ENCODE peak calls at places on chromosome 17, in seven cellular contexts. O is left lung, S is lower leg skin, H is esophagus squamous epithelium, J is tibial nerve, Y is ovary, Z is Peyer's patch. U is an unnamed sample.

GRCh38 chr17:79370126-79370525 is 240.7 kb downstream of the RBFOX3 start:
- DNase-seq in O (peak; percentile 27), S (no peak), H (no peak), J (no peak), Y (no peak), Z (no peak), U (no peak)

GRCh38 chr17:71628306-71628705 is 492.5 kb upstream of the SOX9 start:
- DNase-seq in O (no peak), S (no peak), H (no peak), J (no peak), Y (no peak), Z (no peak), U (peak; percentile 32)

GRCh38 chr17:35730400-35731005 is 936 bp upstream of the RASL10B start:
- DNase-seq in O (no peak), S (no peak), H (no peak), J (no peak), Y (no peak), Z (no peak), U (no peak)

GRCh38 chr17:14308965-14309879 is 8.3 kb downstream of the HS3ST3B1 start:
- DNase-seq in O (peak; percentile 96), S (peak; percentile 86), H (peak; percentile 24), J (peak; percentile 61), Y (peak; percentile 92), Z (peak; percentile 94), U (peak; percentile 93)

GRCh38 chr17:56570199-56570598 is 23.3 kb upstream of the NOG start:
- DNase-seq in O (no peak), S (no peak), H (no peak), J (no peak), Y (no peak), Z (no peak), U (no peak)

GRCh38 chr17:45677770-45678169 is 106.3 kb upstream of the CRHR1 start:
- DNase-seq in O (no peak), S (no peak), H (no peak), J (no peak), Y (no peak), Z (no peak), U (no peak)

GRCh38 chr17:78132086-78132676 is 1.6 kb downstream of the TMC8 start:
- DNase-seq in O (peak; percentile 87), S (no peak), H (peak; percentile 50), J (no peak), Y (no peak), Z (peak; percentile 96), U (no peak)

GRCh38 chr17:78555741-78556401 is 21.3 kb downstream of the DNAH17 start:
- DNase-seq in O (no peak), S (no peak), H (no peak), J (no peak), Y (no peak), Z (no peak), U (no peak)

GRCh38 chr17:21376835-21377690 is 906 bp downstream of the KCNJ12 start:
- DNase-seq in O (peak; percentile 63), S (no peak), H (no peak), J (no peak), Y (no peak), Z (no peak), U (peak; percentile 11)

GRCh38 chr17:21376585-21376834 is 353 bp downstream of the KCNJ12 start:
- DNase-seq in O (no peak), S (no peak), H (no peak), J (no peak), Y (no peak), Z (no peak), U (no peak)

GRCh38 chr17:21379080-21379711 is 3.0 kb downstream of the KCNJ12 start:
- DNase-seq in O (peak; percentile 72), S (no peak), H (no peak), J (no peak), Y (no peak), Z (no peak), U (no peak)

GRCh38 chr17:21378553-21378952 is 2.4 kb downstream of the KCNJ12 start:
- DNase-seq in O (no peak), S (no peak), H (no peak), J (no peak), Y (no peak), Z (no peak), U (no peak)

DNA sequence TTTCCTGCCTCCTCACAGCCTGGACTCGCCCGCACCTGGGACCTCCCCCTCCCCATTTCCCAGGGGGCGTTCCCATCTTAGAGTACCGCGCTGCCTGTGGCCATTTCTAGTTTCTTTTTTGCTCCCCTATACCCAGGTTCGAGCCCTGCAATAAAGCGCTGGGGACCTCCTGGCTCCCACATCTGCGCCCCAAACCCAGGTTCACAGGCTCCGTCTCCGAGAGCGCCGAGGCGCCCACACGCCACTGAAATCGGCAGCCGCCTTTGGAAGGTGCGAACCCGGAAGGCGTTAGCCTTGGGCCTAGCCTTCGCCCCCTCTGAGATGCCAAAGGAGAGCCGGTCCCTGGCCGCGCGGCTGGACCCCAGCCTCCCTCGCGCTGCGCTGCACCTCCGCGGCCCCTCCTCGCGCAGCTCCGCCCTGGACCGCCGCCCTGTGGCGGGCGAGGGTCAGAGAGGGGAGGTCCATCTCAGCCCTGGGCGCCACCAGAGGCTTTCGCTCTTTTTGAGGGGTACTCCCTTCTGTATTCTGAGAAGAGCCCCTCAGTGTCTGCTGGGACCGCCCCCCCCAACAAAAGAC is 1.8 kb downstream of the KCNJ12 start:
- DNase-seq in O (peak; percentile 61), S (no peak), H (no peak), J (no peak), Y (no peak), Z (no peak), U (no peak)
- TF ChIP-seq CTCF in O (no peak), S (no peak), H (no peak), J (no peak), Y (no peak), Z (no peak), U (no peak)

DNA sequence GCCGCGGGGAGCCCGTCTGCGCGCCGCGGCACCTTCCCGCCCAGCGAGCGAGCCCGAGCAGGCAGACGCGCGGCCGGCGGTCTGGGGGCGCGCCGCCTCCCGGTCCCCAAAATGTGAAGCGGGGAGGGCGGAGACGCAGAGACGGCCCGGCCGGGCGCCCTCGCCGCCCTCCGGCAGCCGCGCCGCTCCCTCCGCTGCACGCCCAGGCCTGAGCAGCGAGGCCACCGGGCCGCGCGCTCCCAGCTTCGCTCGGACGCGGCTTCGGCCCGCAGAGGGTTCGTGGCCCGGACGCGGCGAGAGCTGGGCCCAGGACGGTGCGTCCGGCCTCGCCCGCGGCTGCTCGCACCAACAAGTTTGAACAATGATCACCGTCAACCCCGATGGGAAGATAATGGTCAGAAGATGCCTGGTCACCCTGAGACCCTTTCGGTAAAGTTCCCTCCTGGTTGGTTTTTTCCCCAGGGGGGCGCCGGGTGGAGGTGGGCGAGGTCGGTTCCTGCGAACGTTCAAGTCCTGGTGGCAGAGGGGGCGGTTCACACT is 535 bp downstream of the MGAT5B start:
- DNase-seq in O (no peak), S (no peak), H (no peak), J (no peak), Y (no peak), Z (no peak), U (no peak)
- H3K4me3 ChIP-seq in O (no peak overlapping the region), S (no peak overlapping the region), H (peak overlapping the region; percentile 26), J (peak overlapping the region; percentile 14), Y (peak overlapping the region; percentile 22), Z (peak overlapping the region; percentile 51), U (peak overlapping the region; percentile 24)

DNA sequence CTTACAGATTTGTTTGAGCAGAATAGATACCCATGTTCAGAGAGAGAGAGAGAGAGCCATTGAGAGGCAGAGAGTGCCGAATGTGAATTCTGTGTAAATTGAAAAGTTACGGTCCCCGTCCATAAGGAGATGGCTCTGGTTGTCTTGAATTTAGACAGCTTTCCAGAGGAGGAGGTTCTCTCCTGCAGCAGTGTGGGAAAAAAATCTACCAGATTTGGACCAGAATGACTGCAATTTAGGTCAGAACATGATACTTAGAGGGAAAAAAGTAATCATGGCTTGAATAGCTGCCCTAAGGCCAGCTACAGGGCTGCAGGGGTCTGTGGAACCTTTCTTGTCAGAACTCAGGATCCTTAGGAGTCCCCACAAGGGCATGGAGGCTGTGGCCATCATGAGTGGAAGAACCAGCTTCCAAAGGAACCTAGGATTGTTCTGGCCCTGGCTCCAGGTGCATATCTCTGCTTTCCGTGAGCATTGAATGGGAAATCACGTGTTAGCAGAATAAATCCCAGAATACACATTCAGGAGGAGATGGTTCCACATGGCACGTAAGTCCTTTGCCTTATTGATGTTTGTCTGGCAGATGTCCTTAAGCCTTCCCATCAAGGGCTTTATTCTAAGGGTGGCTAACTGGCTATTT is 13.0 kb downstream of the PITPNC1 start:
- DNase-seq in O (no peak), S (no peak), H (no peak), J (no peak), Y (no peak), Z (no peak), U (no peak)
- TF ChIP-seq CTCF in O (no peak), S (no peak), H (no peak), J (no peak), Y (no peak), Z (no peak), U (no peak)

GRCh38 chr17:75828051-75828400 is 16.2 kb downstream of the UNC13D start:
- DNase-seq in O (peak; percentile 74), S (no peak), H (no peak), J (no peak), Y (no peak), Z (no peak), U (no peak)
- H3K4me3 ChIP-seq in O (no peak overlapping the region), S (no peak overlapping the region), H (peak overlapping the region; percentile 23), J (peak overlapping the region; percentile 17), Y (peak overlapping the region; percentile 25), Z (peak overlapping the region; percentile 38), U (peak overlapping the region; percentile 49)

DNA sequence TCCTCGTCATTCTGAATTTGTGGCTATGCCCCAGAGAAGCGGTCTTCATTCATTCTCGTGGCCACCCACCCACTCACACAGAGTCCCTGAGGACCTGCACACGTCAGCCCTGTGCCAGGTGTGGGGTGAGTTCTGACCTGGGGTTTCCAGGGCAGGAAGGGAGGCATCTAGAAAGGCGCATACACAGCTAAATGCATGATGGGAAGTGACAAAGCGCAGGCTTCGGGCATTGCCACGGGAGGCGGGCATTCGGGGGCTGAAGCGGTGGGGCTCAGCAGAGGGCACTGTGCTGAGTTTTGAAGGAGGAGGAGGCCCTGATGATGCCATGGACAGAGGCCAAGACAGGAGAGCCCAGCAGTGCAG is 10.9 kb downstream of the UBALD2 start:
- DNase-seq in O (no peak), S (no peak), H (no peak), J (no peak), Y (no peak), Z (no peak), U (no peak)
- TF ChIP-seq CTCF in O (no peak), S (no peak), H (no peak), J (no peak), Y (no peak), Z (no peak), U (no peak)

GRCh38 chr17:28646039-28646754 is 1.2 kb upstream of the BLTP2 start:
- DNase-seq in O (no peak), S (peak; percentile 21), H (no peak), J (peak; percentile 11), Y (peak; percentile 65), Z (peak; percentile 57), U (no peak)
- H3K4me3 ChIP-seq in O (no peak overlapping the region), S (no peak overlapping the region), H (peak overlapping the region; percentile 26), J (peak overlapping the region; percentile 11), Y (no peak overlapping the region), Z (no peak overlapping the region), U (no peak overlapping the region)

GRCh38 chr17:74854792-74855191 is 4.9 kb downstream of the GRIN2C start:
- DNase-seq in O (no peak), S (no peak), H (no peak), J (no peak), Y (no peak), Z (no peak), U (no peak)
- TF ChIP-seq CTCF in O (no peak), S (no peak), H (no peak), J (no peak), Y (no peak), Z (no peak), U (no peak)

U was measured in brain microvascular endothelial cell.